ENCODE peak calls at places on chromosomes 11 and 22, in five cellular contexts. V, F, A, R and B are unnamed samples.

GRCh38 chr22:43483669-43484068 is 71.9 kb downstream of the MPPED1 start:
- DNase-seq in V (no peak), F (no peak), A (no peak), R (no peak), B (no peak)

GRCh38 chr11:1335811-1336761 is 26.7 kb upstream of the TOLLIP start:
- DNase-seq in V (peak), F (peak), A (peak), R (peak), B (no peak)

GRCh38 chr11:2271077-2271326 is 614 bp upstream of the ASCL2 start:
- DNase-seq in V (peak), F (peak), A (no peak), R (no peak), B (no peak)

GRCh38 chr22:37334859-37335818 is 52.8 kb downstream of the CYTH4 start:
- DNase-seq in V (no peak), F (no peak), A (no peak), R (no peak), B (peak)

GRCh38 chr11:131668867-131669780 is 298.7 kb downstream of the NTM start:
- DNase-seq in V (peak), F (peak), A (no peak), R (peak), B (peak)

GRCh38 chr11:85970593-85970992 is 98.3 kb downstream of the PICALM start:
- DNase-seq in V (no peak), F (no peak), A (no peak), R (no peak), B (no peak)

GRCh38 chr22:48808038-48808960 is 1019.4 kb downstream of the BRD1 start:
- DNase-seq in V (no peak), F (no peak), A (no peak), R (no peak), B (no peak)

GRCh38 chr11:5275369-5276110 is 5.8 kb upstream of the HBE1 start:
- DNase-seq in V (no peak), F (no peak), A (no peak), R (no peak), B (no peak)

GRCh38 chr11:9606799-9607510 is 33.5 kb downstream of the WEE1 start:
- DNase-seq in V (no peak), F (peak), A (no peak), R (no peak), B (peak)

GRCh38 chr22:17119481-17120202 is 1.5 kb downstream of the TMEM121B start:
- DNase-seq in V (peak), F (no peak), A (no peak), R (no peak), B (peak)

GRCh38 chr22:40346178-40347064 is at the start of gene ADSL:
- DNase-seq in V (peak), F (peak), A (peak), R (peak), B (peak)

GRCh38 chr22:46865642-46866041 is 103.2 kb downstream of the TBC1D22A start:
- DNase-seq in V (no peak), F (no peak), A (no peak), R (no peak), B (no peak)

GRCh38 chr11:116446048-116446399 is 326.8 kb downstream of the BUD13 start:
- DNase-seq in V (no peak), F (no peak), A (no peak), R (no peak), B (no peak)

GRCh38 chr11:120329556-120329955 is 4.5 kb downstream of the TLCD5 start:
- DNase-seq in V (no peak), F (no peak), A (no peak), R (no peak), B (no peak)

GRCh38 chr11:120326845-120327281 is 1.8 kb downstream of the TLCD5 start:
- DNase-seq in V (no peak), F (peak), A (no peak), R (peak), B (no peak)

GRCh38 chr11:120326228-120326627 is 1.1 kb downstream of the TLCD5 start:
- DNase-seq in V (no peak), F (no peak), A (no peak), R (no peak), B (no peak)

GRCh38 chr11:120327311-120327710 is 2.2 kb downstream of the TLCD5 start:
- DNase-seq in V (no peak), F (no peak), A (no peak), R (no peak), B (no peak)

DNA sequence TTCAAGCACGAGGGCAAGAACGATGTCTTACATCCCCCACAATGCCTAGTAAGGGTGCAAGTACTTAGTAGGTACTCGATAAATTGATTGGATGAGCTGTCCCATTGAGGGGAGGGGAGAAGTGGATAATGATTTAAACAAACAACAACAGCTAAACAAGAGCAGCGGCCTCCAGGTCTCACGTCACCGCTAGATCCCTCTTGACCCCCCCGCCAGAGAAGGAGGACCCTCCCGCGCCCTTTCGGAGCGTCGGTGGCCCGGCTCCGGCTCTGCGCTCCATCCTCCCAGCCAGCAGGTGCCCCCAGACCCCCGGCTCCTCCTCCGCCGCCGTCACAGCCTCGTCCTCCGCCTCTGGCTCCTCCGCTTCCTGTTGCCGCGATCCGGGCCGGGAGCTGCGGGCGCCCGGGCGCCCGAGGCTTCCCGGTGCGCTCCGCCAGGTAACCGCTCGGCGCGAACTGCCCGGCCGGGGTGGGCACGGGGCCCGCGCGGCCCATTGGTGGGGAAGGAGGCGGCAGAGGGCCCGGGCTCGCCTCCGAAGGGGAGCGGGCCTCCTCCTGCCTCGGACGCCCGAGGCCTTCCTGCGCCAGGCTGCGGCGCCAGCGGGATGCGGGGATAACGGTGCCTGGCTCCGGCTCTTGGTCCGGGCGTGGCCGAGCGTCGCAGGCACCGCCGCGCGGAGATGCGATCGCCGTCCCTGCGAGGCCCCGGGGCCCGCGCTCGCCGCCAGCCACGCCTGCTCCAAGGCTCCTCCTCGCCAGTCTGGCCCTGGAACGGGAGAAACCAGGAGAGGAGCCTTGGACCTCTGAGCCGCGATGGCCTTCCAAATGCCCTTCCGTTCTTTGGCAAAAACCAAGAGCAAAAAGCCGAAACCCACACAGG is at the start of gene TLCD5:
- DNase-seq in V (peak), F (peak), A (peak), R (peak), B (peak)
- TF ChIP-seq CTCF in V (no peak), F (peak), A (no peak), R (peak), B (peak)

GRCh38 chr11:76512851-76513653 is 68.2 kb downstream of the EMSY start:
- DNase-seq in V (no peak), F (peak), A (no peak), R (no peak), B (no peak)
- TF ChIP-seq CTCF in V (peak), F (peak), A (peak), R (peak), B (no peak)

GRCh38 chr11:72592698-72593097 is 81.5 kb downstream of the PDE2A start:
- DNase-seq in V (no peak), F (no peak), A (no peak), R (no peak), B (no peak)
- TF ChIP-seq CTCF in V (no peak), F (no peak), A (no peak), R (no peak), B (no peak)

GRCh38 chr22:39185601-39186012 is 33.1 kb upstream of the CBX7 start:
- DNase-seq in V (no peak), F (no peak), A (no peak), R (no peak), B (no peak)
- TF ChIP-seq CTCF in V (no peak), F (peak), A (peak), R (no peak), B (no peak)